ENCODE peak calls at places on chromosome 6, in eight cellular contexts. One of them, this sample, is unnamed.

GRCh38 chr6:2854394-2854982 is 12.8 kb upstream of the SERPINB1 start:
- DNase-seq in BE2C: no peak
- DNase-seq in esophagus squamous epithelium: no peak
- DNase-seq in GM06990: no peak
- DNase-seq in prostate gland: no peak
- DNase-seq in cardiac muscle cell: peak; percentile 71
- DNase-seq in NB4: peak; percentile 88
- DNase-seq in tibial artery: no peak
- DNase-seq in this sample: peak; percentile 62

GRCh38 chr6:104326173-104327001 is 533.3 kb downstream of the HACE1 start:
- DNase-seq in prostate gland: no peak
- DNase-seq in GM06990: no peak
- DNase-seq in esophagus squamous epithelium: no peak
- DNase-seq in BE2C: no peak
- DNase-seq in tibial artery: peak; percentile 30
- DNase-seq in cardiac muscle cell: peak; percentile 88
- DNase-seq in NB4: peak; percentile 66
- DNase-seq in this sample: peak; percentile 76

GRCh38 chr6:144566868-144567615 is 281.9 kb downstream of the UTRN start:
- DNase-seq in GM06990: no peak
- DNase-seq in esophagus squamous epithelium: no peak
- DNase-seq in cardiac muscle cell: peak; percentile 39
- DNase-seq in tibial artery: no peak
- DNase-seq in prostate gland: no peak
- DNase-seq in NB4: peak; percentile 85
- DNase-seq in BE2C: no peak
- DNase-seq in this sample: peak; percentile 41

GRCh38 chr6:151962246-151962846 is 154.9 kb downstream of the ESR1 start:
- DNase-seq in BE2C: no peak
- DNase-seq in GM06990: no peak
- DNase-seq in cardiac muscle cell: peak; percentile 67
- DNase-seq in tibial artery: no peak
- DNase-seq in esophagus squamous epithelium: no peak
- DNase-seq in prostate gland: no peak
- DNase-seq in NB4: peak; percentile 47
- DNase-seq in this sample: peak; percentile 64

GRCh38 chr6:14117158-14118090 is at the start of gene CD83:
- DNase-seq in tibial artery: peak; percentile 38
- DNase-seq in BE2C: peak; percentile 41
- DNase-seq in NB4: peak; percentile 87
- DNase-seq in prostate gland: peak; percentile 56
- DNase-seq in cardiac muscle cell: peak; percentile 48
- DNase-seq in GM06990: peak; percentile 94
- DNase-seq in esophagus squamous epithelium: no peak
- DNase-seq in this sample: peak; percentile 42

GRCh38 chr6:13362432-13362831 is 34.1 kb upstream of the TBC1D7 start:
- DNase-seq in esophagus squamous epithelium: no peak
- DNase-seq in cardiac muscle cell: peak; percentile 89
- DNase-seq in BE2C: no peak
- DNase-seq in GM06990: no peak
- DNase-seq in prostate gland: no peak
- DNase-seq in tibial artery: no peak
- DNase-seq in NB4: no peak
- DNase-seq in this sample: peak; percentile 46

GRCh38 chr6:81204741-81205140 is 547.7 kb downstream of the TENT5A start:
- DNase-seq in BE2C: no peak
- DNase-seq in NB4: no peak
- DNase-seq in cardiac muscle cell: peak; percentile 2
- DNase-seq in tibial artery: no peak
- DNase-seq in GM06990: no peak
- DNase-seq in esophagus squamous epithelium: no peak
- DNase-seq in prostate gland: no peak
- DNase-seq in this sample: peak; percentile 36

GRCh38 chr6:144597511-144597910 is 312.4 kb downstream of the UTRN start:
- DNase-seq in esophagus squamous epithelium: no peak
- DNase-seq in NB4: no peak
- DNase-seq in cardiac muscle cell: no peak
- DNase-seq in tibial artery: no peak
- DNase-seq in BE2C: no peak
- DNase-seq in GM06990: no peak
- DNase-seq in prostate gland: no peak
- DNase-seq in this sample: no peak

GRCh38 chr6:132461958-132462357 is 51.0 kb downstream of the STX7 start:
- DNase-seq in prostate gland: no peak
- DNase-seq in GM06990: no peak
- DNase-seq in cardiac muscle cell: no peak
- DNase-seq in tibial artery: no peak
- DNase-seq in esophagus squamous epithelium: no peak
- DNase-seq in NB4: peak; percentile 8
- DNase-seq in BE2C: no peak
- DNase-seq in this sample: no peak

GRCh38 chr6:13725570-13725969 is 13.9 kb upstream of the RANBP9 start:
- DNase-seq in NB4: no peak
- DNase-seq in cardiac muscle cell: no peak
- DNase-seq in GM06990: no peak
- DNase-seq in esophagus squamous epithelium: no peak
- DNase-seq in BE2C: no peak
- DNase-seq in prostate gland: peak; percentile 81
- DNase-seq in tibial artery: no peak
- DNase-seq in this sample: no peak

GRCh38 chr6:100512203-100512862 is 47.6 kb upstream of the SIM1 start:
- DNase-seq in NB4: no peak
- DNase-seq in tibial artery: no peak
- DNase-seq in prostate gland: no peak
- DNase-seq in cardiac muscle cell: peak; percentile 61
- DNase-seq in GM06990: no peak
- DNase-seq in BE2C: no peak
- DNase-seq in esophagus squamous epithelium: no peak
- DNase-seq in this sample: peak; percentile 76

GRCh38 chr6:44327096-44327495 is 13.9 kb upstream of the AARS2 start:
- DNase-seq in prostate gland: no peak
- DNase-seq in tibial artery: no peak
- DNase-seq in GM06990: no peak
- DNase-seq in esophagus squamous epithelium: no peak
- DNase-seq in cardiac muscle cell: no peak
- DNase-seq in BE2C: no peak
- DNase-seq in NB4: no peak
- DNase-seq in this sample: no peak

GRCh38 chr6:112881027-112881426 is 533.9 kb downstream of the RFPL4B start:
- DNase-seq in NB4: no peak
- DNase-seq in GM06990: no peak
- DNase-seq in tibial artery: no peak
- DNase-seq in esophagus squamous epithelium: no peak
- DNase-seq in prostate gland: no peak
- DNase-seq in BE2C: no peak
- DNase-seq in cardiac muscle cell: peak; percentile 50
- DNase-seq in this sample: peak; percentile 67

GRCh38 chr6:128415387-128415786 is 105.0 kb downstream of the PTPRK start:
- DNase-seq in BE2C: no peak
- DNase-seq in esophagus squamous epithelium: no peak
- DNase-seq in tibial artery: no peak
- DNase-seq in cardiac muscle cell: no peak
- DNase-seq in NB4: no peak
- DNase-seq in GM06990: no peak
- DNase-seq in prostate gland: no peak
- DNase-seq in this sample: no peak

GRCh38 chr6:128414943-128415342 is 105.5 kb downstream of the PTPRK start:
- DNase-seq in NB4: no peak
- DNase-seq in prostate gland: no peak
- DNase-seq in cardiac muscle cell: no peak
- DNase-seq in BE2C: no peak
- DNase-seq in tibial artery: no peak
- DNase-seq in esophagus squamous epithelium: no peak
- DNase-seq in GM06990: no peak
- DNase-seq in this sample: peak; percentile 10

GRCh38 chr6:128410584-128410983 is 109.8 kb downstream of the PTPRK start:
- DNase-seq in tibial artery: no peak
- DNase-seq in cardiac muscle cell: no peak
- DNase-seq in esophagus squamous epithelium: no peak
- DNase-seq in BE2C: no peak
- DNase-seq in prostate gland: no peak
- DNase-seq in NB4: no peak
- DNase-seq in GM06990: no peak
- DNase-seq in this sample: no peak

GRCh38 chr6:128413291-128413690 is 107.1 kb downstream of the PTPRK start:
- DNase-seq in BE2C: no peak
- DNase-seq in NB4: no peak
- DNase-seq in tibial artery: no peak
- DNase-seq in GM06990: no peak
- DNase-seq in cardiac muscle cell: no peak
- DNase-seq in esophagus squamous epithelium: no peak
- DNase-seq in prostate gland: no peak
- DNase-seq in this sample: no peak

DNA sequence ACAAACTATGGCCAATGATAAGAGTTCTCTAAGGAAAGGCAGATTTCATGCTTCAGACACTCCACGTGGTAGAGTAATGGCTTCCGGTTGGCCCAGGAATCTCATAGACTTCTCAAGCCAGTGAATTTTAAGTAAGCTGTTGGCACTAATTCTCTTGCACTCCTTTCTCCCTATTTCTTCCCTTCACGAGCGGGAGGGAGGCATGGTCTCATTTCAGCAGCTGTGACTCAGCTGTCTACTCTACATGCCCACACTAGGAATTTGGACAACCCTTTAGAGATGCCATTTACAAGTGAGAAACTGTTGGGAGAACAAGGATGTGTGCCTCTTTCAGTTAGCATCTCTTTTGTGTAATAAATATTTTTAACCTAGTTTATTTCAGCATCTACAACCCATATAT is 107.7 kb downstream of the PTPRK start:
- DNase-seq in BE2C: no peak
- DNase-seq in esophagus squamous epithelium: no peak
- DNase-seq in tibial artery: no peak
- DNase-seq in prostate gland: no peak
- DNase-seq in cardiac muscle cell: no peak
- DNase-seq in GM06990: no peak
- DNase-seq in NB4: no peak
- DNase-seq in this sample: no peak
- TF ChIP-seq CTCF in BE2C: no peak
- TF ChIP-seq CTCF in esophagus squamous epithelium: no peak
- TF ChIP-seq CTCF in tibial artery: no peak
- TF ChIP-seq CTCF in prostate gland: no peak
- TF ChIP-seq CTCF in cardiac muscle cell: no peak
- TF ChIP-seq CTCF in GM06990: no peak
- TF ChIP-seq CTCF in NB4: no peak
- TF ChIP-seq CTCF in this sample: no peak

DNA sequence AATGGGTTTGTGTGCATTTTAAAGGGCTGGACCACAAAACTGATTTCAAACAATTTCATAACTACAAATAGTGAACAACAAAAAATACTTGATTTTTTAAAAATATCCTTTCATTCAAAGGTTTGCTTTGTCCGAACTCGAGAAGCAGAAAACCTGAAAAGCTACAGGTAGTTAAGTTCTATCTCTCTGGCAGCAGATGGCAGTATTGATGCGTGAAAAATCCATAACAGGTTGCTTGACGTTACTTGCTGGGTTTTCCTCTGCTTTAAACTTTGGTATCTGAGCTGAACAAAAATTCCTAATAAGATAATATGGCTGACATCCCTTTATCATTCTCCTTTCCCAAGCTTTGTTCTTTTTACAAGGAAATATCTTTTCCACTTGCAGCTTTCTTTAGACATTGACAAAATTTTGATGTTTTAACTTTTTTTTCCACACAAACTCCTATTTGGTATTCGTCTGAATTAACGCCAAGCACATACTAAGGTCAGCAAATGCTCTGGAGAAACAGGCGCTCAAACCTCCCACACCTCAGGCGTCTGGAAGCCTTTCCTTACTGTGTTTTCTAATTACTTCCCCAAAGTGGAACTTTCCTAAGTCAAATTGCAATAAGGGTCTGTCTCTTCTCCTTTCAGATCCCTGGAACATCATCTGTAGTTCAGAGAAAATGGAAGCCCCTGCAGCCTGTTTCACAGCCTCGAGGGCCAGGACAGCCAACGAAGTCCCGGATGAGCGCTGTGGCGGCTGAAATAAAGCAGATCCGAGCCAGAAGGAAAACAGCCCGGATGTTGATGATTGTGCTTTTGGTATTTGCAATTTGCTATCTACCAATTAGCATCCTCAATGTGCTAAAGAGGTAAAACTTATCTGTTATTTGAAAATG is 50.3 kb upstream of the GFRAL start:
- DNase-seq in BE2C: peak; percentile 50
- DNase-seq in tibial artery: no peak
- DNase-seq in cardiac muscle cell: peak; percentile 84
- DNase-seq in NB4: peak; percentile 70
- DNase-seq in esophagus squamous epithelium: no peak
- DNase-seq in GM06990: peak; percentile 6
- DNase-seq in prostate gland: peak; percentile 36
- DNase-seq in this sample: peak; percentile 90
- H3K4me3 ChIP-seq in BE2C: peak overlapping the region; percentile 39
- H3K4me3 ChIP-seq in tibial artery: no peak overlapping the region
- H3K4me3 ChIP-seq in cardiac muscle cell: no peak overlapping the region
- H3K4me3 ChIP-seq in NB4: no peak overlapping the region
- H3K4me3 ChIP-seq in esophagus squamous epithelium: no peak overlapping the region
- H3K4me3 ChIP-seq in GM06990: no peak overlapping the region
- H3K4me3 ChIP-seq in prostate gland: no peak overlapping the region
- H3K4me3 ChIP-seq in this sample: no peak overlapping the region

DNA sequence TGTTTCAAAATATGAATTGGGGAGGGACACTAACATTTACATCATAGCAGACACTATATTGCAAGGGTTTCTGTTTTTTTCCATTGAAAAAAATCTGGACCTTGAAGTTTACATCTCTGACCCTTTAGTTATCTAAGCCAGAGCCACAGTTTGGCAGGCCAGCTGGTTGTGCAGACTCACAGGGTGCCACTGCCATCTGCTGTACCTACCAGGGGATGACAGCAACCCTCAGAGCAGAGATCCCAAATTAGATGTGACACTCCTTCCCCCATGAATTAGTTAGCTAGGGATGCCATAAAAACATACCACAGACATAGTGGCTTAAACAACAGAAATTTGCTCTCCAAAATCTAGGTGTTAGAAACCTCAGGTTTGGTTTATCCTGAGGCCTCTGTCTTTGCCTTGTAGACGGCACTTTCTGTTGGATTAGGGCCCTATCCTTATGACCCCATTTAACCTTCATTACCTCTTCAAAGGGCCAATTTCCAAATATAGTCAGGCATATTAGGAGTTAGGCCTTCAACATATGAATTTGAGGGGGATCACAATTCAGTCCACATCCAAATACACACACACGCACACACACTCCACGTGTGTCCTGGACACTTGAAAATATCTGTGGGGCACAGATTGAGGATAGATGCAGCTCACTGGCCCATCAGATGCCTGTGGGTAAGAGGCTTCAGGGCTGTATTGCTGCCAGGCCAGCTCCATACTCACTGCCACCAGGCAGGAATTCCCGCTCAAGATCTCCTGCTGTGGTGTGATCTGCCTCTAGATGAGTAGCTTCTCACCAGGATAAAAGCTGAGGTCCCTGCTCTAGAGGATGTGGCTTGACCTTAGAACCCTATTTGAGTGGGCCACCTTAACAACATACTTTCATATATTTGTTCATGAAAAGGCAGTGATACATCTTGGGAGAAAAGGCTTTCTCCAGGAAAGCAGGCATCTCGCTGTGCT is 166.1 kb upstream of the RNF217 start:
- DNase-seq in esophagus squamous epithelium: no peak
- DNase-seq in GM06990: no peak
- DNase-seq in BE2C: no peak
- DNase-seq in tibial artery: no peak
- DNase-seq in NB4: peak; percentile 25
- DNase-seq in cardiac muscle cell: peak; percentile 18
- DNase-seq in prostate gland: peak; percentile 11
- DNase-seq in this sample: peak; percentile 75
- TF ChIP-seq CTCF in esophagus squamous epithelium: peak; percentile 42
- TF ChIP-seq CTCF in GM06990: peak; percentile 37
- TF ChIP-seq CTCF in BE2C: peak; percentile 45
- TF ChIP-seq CTCF in tibial artery: peak; percentile 28
- TF ChIP-seq CTCF in NB4: peak; percentile 48
- TF ChIP-seq CTCF in cardiac muscle cell: peak; percentile 37
- TF ChIP-seq CTCF in prostate gland: peak; percentile 53
- TF ChIP-seq CTCF in this sample: peak; percentile 94

GRCh38 chr6:26422329-26422728 is 18.0 kb upstream of the BTN3A3 start:
- DNase-seq in BE2C: no peak
- DNase-seq in esophagus squamous epithelium: no peak
- DNase-seq in cardiac muscle cell: no peak
- DNase-seq in tibial artery: no peak
- DNase-seq in NB4: no peak
- DNase-seq in prostate gland: no peak
- DNase-seq in GM06990: no peak
- DNase-seq in this sample: no peak
- H3K4me3 ChIP-seq in BE2C: peak overlapping the region; percentile 68
- H3K4me3 ChIP-seq in esophagus squamous epithelium: peak overlapping the region; percentile 71
- H3K4me3 ChIP-seq in cardiac muscle cell: peak overlapping the region; percentile 91
- H3K4me3 ChIP-seq in tibial artery: peak overlapping the region; percentile 69
- H3K4me3 ChIP-seq in NB4: peak overlapping the region; percentile 80
- H3K4me3 ChIP-seq in prostate gland: no peak overlapping the region
- H3K4me3 ChIP-seq in GM06990: no peak overlapping the region
- H3K4me3 ChIP-seq in this sample: peak overlapping the region; percentile 73

This sample was measured in choroid plexus epithelial cell.